ENCODE peak calls at places on chromosomes 12 and 14, in four cellular contexts. U is MM.1S, S is Panc1, T is mesendoderm. F is an unnamed sample. For H3K4me1, the result is how much of the 10 kb centered on the place peaks cover.

GRCh38 chr14:102164241-102164641 is 24.5 kb downstream of the WDR20 start:
- DNase-seq in S (no peak), T (no peak), U (no peak), F (no peak)

GRCh38 chr14:95150910-95151309 is 6.4 kb downstream of the DICER1 start:
- DNase-seq in U (no peak), T (no peak), S (no peak), F (no peak)

GRCh38 chr12:124867389-124867930 is 3.8 kb upstream of the SCARB1 start:
- DNase-seq in S (no peak), U (no peak), T (no peak), F (no peak)

GRCh38 chr12:50088577-50089335 is 3.6 kb downstream of the SMARCD1 start:
- DNase-seq in U (peak), S (no peak), T (peak), F (no peak)

GRCh38 chr12:89370850-89371249 is 18.5 kb upstream of the DUSP6 start:
- DNase-seq in S (no peak), T (no peak), U (no peak), F (no peak)

GRCh38 chr12:116318738-116319050 is 41.2 kb upstream of the MED13L start:
- DNase-seq in S (no peak), U (no peak), T (no peak), F (no peak)

GRCh38 chr12:59040651-59041050 is 120.3 kb upstream of the LRIG3 start:
- DNase-seq in S (no peak), U (no peak), T (peak), F (no peak)

GRCh38 chr12:2481951-2482350 is 312.8 kb upstream of the FKBP4 start:
- DNase-seq in T (no peak), U (no peak), S (no peak), F (no peak)

GRCh38 chr14:68694516-68695235 is 98.2 kb downstream of the ZFP36L1 start:
- DNase-seq in U (no peak), S (no peak), T (no peak), F (peak)

GRCh38 chr14:71714225-71714624 is 218.0 kb upstream of the RGS6 start:
- DNase-seq in S (no peak), T (no peak), U (no peak), F (no peak)

GRCh38 chr14:35875296-35875695 is 49.2 kb downstream of the BRMS1L start:
- DNase-seq in S (no peak), U (no peak), T (no peak), F (no peak)

GRCh38 chr12:106416273-106416672 is 58.7 kb downstream of the POLR3B start:
- DNase-seq in S (no peak), T (peak), U (no peak), F (no peak)

GRCh38 chr12:114916124-114916523 is 232.1 kb upstream of the TBX3 start:
- DNase-seq in U (no peak), S (no peak), T (no peak), F (no peak)

GRCh38 chr14:78608998-78609787 is 439.0 kb downstream of the NRXN3 start:
- DNase-seq in S (no peak), T (no peak), U (no peak), F (no peak)

GRCh38 chr12:131829795-131830334 is 1.7 kb downstream of the MMP17 start:
- DNase-seq in U (no peak), T (peak), S (no peak), F (no peak)

GRCh38 chr14:77278461-77279230 is 7.6 kb upstream of the NGB start:
- DNase-seq in S (no peak), U (no peak), T (no peak), F (no peak)

GRCh38 chr14:82094819-82095218 is 561.2 kb upstream of the SEL1L start:
- DNase-seq in T (no peak), U (no peak), S (no peak), F (no peak)

GRCh38 chr14:92415969-92416368 is 93.0 kb downstream of the SLC24A4 start:
- DNase-seq in U (no peak), T (no peak), S (no peak), F (no peak)

GRCh38 chr14:52913271-52913670 is 37.6 kb downstream of the FERMT2 start:
- DNase-seq in T (no peak), S (no peak), U (no peak), F (no peak)

GRCh38 chr12:1797991-1798733 is 22.2 kb upstream of the LRTM2 start:
- DNase-seq in U (no peak), T (no peak), S (no peak), F (no peak)

GRCh38 chr12:48169011-48169410 is 11.7 kb upstream of the ASB8 start:
- DNase-seq in S (no peak), T (no peak), U (no peak), F (no peak)

GRCh38 chr12:107679346-107679745 is 6.3 kb upstream of the PWP1 start:
- DNase-seq in S (no peak), U (peak), T (no peak), F (no peak)

GRCh38 chr12:70590549-70591226 is 46.5 kb downstream of the PTPRB start:
- DNase-seq in U (no peak), S (no peak), T (peak), F (no peak)

GRCh38 chr12:94230357-94230905 is 82.1 kb downstream of the PLXNC1 start:
- DNase-seq in T (no peak), S (no peak), U (no peak), F (no peak)

GRCh38 chr14:92224348-92224954 is 98.5 kb upstream of the SLC24A4 start:
- DNase-seq in U (no peak), T (no peak), S (no peak), F (no peak)

GRCh38 chr12:42039146-42039545 is 105.5 kb downstream of the GXYLT1 start:
- DNase-seq in U (no peak), S (no peak), T (peak), F (no peak)

GRCh38 chr12:14952295-14952995 is 9.0 kb downstream of the ARHGDIB start:
- DNase-seq in U (peak), T (peak), S (no peak), F (no peak)

GRCh38 chr12:69513297-69513696 is 43.1 kb downstream of the FRS2 start:
- DNase-seq in U (no peak), S (no peak), T (no peak), F (no peak)
- H3K4me1 ChIP-seq in U (under half), S (under half), T (under half), F (under half)

GRCh38 chr12:12503384-12504078 is 59.1 kb downstream of the DUSP16 start:
- DNase-seq in T (peak), S (no peak), U (no peak), F (no peak)
- H3K4me1 ChIP-seq in T (under half), S (under half), U (under half), F (under half)

DNA sequence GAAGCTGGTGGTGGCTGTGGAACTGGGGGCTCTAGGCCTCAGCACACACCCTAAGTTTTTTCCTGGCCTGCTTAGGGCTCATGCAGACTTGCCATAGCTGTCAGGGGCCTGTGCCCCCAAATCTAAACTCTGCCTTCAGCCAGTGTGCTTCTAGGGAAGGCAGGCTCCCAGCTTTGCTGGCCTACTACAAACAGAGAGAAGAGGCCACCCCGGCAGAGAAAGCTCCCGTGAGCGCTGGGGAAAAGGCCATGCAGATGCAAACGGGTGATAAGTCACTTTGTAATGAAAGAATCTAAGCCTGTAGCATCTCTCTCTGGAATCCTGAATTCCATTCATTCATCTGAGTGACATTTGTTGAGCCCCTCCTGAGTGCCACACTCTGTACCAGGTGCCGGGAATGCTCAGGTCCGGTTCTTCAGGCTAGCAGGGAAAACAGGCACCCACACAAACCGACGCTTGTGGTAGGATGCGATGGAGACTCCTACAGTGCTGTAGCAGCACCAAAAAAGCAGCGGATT is 29.9 kb downstream of the JDP2 start:
- DNase-seq in U (no peak), S (no peak), T (no peak), F (no peak)
- H3K4me1 ChIP-seq in U (under half), S (under half), T (under half), F (half or more)

DNA sequence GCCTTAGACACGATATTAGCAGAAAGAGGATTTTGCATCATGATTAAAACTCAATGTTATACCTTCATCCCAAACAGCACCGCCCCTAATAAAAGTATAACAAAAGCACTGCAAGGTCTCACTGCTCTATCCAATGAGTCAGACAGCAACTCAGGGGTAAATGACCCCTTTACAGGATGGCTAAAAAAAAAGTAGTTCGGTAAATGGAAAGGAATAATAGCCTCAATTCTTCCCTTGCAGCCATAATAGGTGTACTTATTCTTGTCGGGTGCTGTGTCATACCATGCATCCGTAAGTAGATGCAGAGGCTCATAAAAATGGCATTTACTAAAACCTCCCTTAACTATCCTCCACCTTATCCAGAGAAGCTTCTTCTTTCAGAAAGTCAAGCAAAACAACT is 53.9 kb upstream of the AP4S1 start:
- DNase-seq in T (no peak), U (no peak), S (no peak), F (no peak)
- H3K4me1 ChIP-seq in T (under half), U (under half), S (under half), F (under half)

GRCh38 chr14:61701946-61702345 is 6.6 kb downstream of the HIF1A start:
- DNase-seq in T (no peak), U (no peak), S (no peak), F (no peak)

GRCh38 chr14:61703342-61704129 is 8.2 kb downstream of the HIF1A start:
- DNase-seq in T (no peak), S (no peak), U (no peak), F (no peak)

GRCh38 chr14:61704554-61704953 is 9.2 kb downstream of the HIF1A start:
- DNase-seq in T (no peak), S (no peak), U (no peak), F (no peak)

GRCh38 chr14:61705017-61705416 is 9.7 kb downstream of the HIF1A start:
- DNase-seq in U (no peak), T (no peak), S (no peak), F (no peak)

GRCh38 chr14:61706096-61706690 is 10.9 kb downstream of the HIF1A start:
- DNase-seq in S (no peak), T (no peak), U (no peak), F (no peak)
- H3K4me1 ChIP-seq in S (under half), T (under half), U (under half), F (under half)

GRCh38 chr12:80190001-80190400 is 90.7 kb downstream of the OTOGL start:
- DNase-seq in S (no peak), T (no peak), U (no peak), F (no peak)

GRCh38 chr12:80188566-80188965 is 89.2 kb downstream of the OTOGL start:
- DNase-seq in T (no peak), U (no peak), S (no peak), F (no peak)

GRCh38 chr12:80187660-80188090 is 88.3 kb downstream of the OTOGL start:
- DNase-seq in U (peak), T (peak), S (no peak), F (no peak)

GRCh38 chr12:80186727-80187217 is 87.4 kb downstream of the OTOGL start:
- DNase-seq in U (peak), T (peak), S (peak), F (peak)

DNA sequence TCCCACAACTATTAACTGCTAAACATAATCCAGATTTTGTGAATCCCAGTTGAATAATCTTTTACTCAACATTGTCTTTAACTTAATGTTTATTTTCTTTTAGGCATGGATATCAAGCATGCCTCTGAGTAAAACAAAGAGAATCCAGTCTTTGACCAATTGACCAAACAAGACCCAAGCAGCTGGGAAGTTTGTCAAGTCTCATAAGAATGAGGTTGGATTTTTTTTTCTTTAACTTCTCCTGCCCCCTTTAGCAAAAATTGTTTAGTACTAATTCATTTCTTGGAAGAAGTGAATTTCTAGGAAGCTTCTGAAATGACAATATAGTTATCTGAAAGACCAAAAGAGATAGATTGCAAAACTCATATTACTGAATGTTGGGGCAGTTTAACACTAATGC is 89.9 kb downstream of the OTOGL start:
- DNase-seq in S (no peak), U (no peak), T (no peak), F (no peak)
- H3K4me1 ChIP-seq in S (under half), U (under half), T (under half), F (under half)

DNA sequence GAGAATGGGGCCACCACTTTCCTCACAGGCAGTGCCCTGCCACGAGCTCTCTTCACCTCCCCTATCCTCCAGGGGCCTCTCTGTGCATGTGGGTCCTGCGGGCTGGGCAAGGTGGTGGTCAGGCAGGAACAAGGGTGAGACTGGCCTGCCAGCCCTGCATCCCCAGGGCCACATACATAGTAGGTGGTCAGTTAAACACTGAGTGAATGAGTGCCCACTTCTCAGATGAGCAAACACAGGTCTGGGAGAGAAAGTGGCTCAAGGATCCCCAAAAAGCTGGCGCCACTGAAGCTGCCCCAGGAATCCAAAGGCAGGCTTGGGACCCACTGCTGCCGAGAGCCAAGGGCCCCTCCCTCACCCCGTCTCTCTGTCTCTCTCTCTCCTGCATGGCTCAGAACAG is 51.1 kb downstream of the CCNK start:
- DNase-seq in U (no peak), T (no peak), S (no peak), F (no peak)
- H3K4me1 ChIP-seq in U (under half), T (under half), S (under half), F (under half)